ENCODE peak calls at places on chromosomes 11 and 22, in seven cellular contexts. B is PC-3, K is WTC11, X is body of pancreas, Z is natural killer cell, I is MM.1S, A is left lung. H is an unnamed sample.
A peak's percentile ranks its signal among the peaks of the same experiment; 100 is the strongest.

GRCh38 chr11:72293391-72293790 is 49.4 kb upstream of the PHOX2A start:
- DNase-seq in B (no peak), K (no peak), X (no peak), Z (no peak), I (no peak), A (no peak), H (no peak)

GRCh38 chr22:30253205-30253852 is 6.8 kb upstream of the LIF start:
- DNase-seq in B (peak; percentile 83), K (no peak), X (peak; percentile 72), Z (no peak), I (no peak), A (peak; percentile 85), H (peak; percentile 67)

GRCh38 chr11:129225190-129225589 is 33.1 kb upstream of the ARHGAP32 start:
- DNase-seq in B (peak; percentile 84), K (no peak), X (no peak), Z (no peak), I (no peak), A (no peak), H (no peak)

GRCh38 chr11:64712430-64713030 is 10.5 kb downstream of the NRXN2 start:
- DNase-seq in B (no peak), K (no peak), X (no peak), Z (no peak), I (no peak), A (no peak), H (no peak)

GRCh38 chr11:94880216-94880615 is 93.1 kb downstream of the CWC15 start:
- DNase-seq in B (peak; percentile 99), K (no peak), X (no peak), Z (no peak), I (no peak), A (no peak), H (no peak)

GRCh38 chr11:13108416-13108815 is 99.3 kb downstream of the RASSF10 start:
- DNase-seq in B (peak; percentile 17), K (no peak), X (no peak), Z (no peak), I (no peak), A (no peak), H (no peak)

GRCh38 chr22:22424210-22424800 is 84.2 kb downstream of the ZNF280B start:
- DNase-seq in B (no peak), K (peak; percentile 54), X (no peak), Z (no peak), I (no peak), A (no peak), H (no peak)

GRCh38 chr22:50186789-50187523 is 1.2 kb downstream of the TRABD start:
- DNase-seq in B (peak; percentile 33), K (no peak), X (no peak), Z (no peak), I (peak; percentile 64), A (peak; percentile 84), H (no peak)

GRCh38 chr11:65584723-65585171 is 8.9 kb downstream of the EHBP1L1 start:
- DNase-seq in B (no peak), K (peak; percentile 63), X (peak; percentile 48), Z (no peak), I (no peak), A (no peak), H (no peak)

GRCh38 chr11:797300-798092 is 585 bp downstream of the SLC25A22 start:
- DNase-seq in B (peak; percentile 55), K (peak; percentile 72), X (peak; percentile 76), Z (peak; percentile 77), I (peak; percentile 78), A (peak; percentile 91), H (peak; percentile 89)

GRCh38 chr11:26930518-26931247 is 63.2 kb upstream of the FIBIN start:
- DNase-seq in B (no peak), K (no peak), X (no peak), Z (no peak), I (no peak), A (no peak), H (no peak)

GRCh38 chr11:44463751-44464150 is 101.7 kb upstream of the CD82 start:
- DNase-seq in B (no peak), K (no peak), X (no peak), Z (no peak), I (no peak), A (no peak), H (no peak)

GRCh38 chr11:64959498-64959897 is 12.4 kb downstream of the MAJIN start:
- DNase-seq in B (peak; percentile 34), K (no peak), X (no peak), Z (no peak), I (no peak), A (no peak), H (no peak)

GRCh38 chr22:49052023-49052538 is 775.6 kb downstream of the BRD1 start:
- DNase-seq in B (no peak), K (no peak), X (peak; percentile 47), Z (peak; percentile 42), I (no peak), A (no peak), H (no peak)

GRCh38 chr11:27055065-27055682 is 14.6 kb downstream of the BBOX1 start:
- DNase-seq in B (peak; percentile 68), K (no peak), X (no peak), Z (no peak), I (no peak), A (no peak), H (no peak)

GRCh38 chr22:47013861-47014635 is 251.6 kb downstream of the TBC1D22A start:
- DNase-seq in B (no peak), K (no peak), X (no peak), Z (no peak), I (no peak), A (peak; percentile 43), H (no peak)

GRCh38 chr11:86617502-86617901 is 54.9 kb downstream of the ME3 start:
- DNase-seq in B (no peak), K (no peak), X (no peak), Z (no peak), I (no peak), A (no peak), H (no peak)

GRCh38 chr11:84564180-84564866 is 1062.8 kb downstream of the DLG2 start:
- DNase-seq in B (peak; percentile 88), K (peak; percentile 44), X (peak; percentile 73), Z (no peak), I (peak; percentile 44), A (no peak), H (peak; percentile 16)

DNA sequence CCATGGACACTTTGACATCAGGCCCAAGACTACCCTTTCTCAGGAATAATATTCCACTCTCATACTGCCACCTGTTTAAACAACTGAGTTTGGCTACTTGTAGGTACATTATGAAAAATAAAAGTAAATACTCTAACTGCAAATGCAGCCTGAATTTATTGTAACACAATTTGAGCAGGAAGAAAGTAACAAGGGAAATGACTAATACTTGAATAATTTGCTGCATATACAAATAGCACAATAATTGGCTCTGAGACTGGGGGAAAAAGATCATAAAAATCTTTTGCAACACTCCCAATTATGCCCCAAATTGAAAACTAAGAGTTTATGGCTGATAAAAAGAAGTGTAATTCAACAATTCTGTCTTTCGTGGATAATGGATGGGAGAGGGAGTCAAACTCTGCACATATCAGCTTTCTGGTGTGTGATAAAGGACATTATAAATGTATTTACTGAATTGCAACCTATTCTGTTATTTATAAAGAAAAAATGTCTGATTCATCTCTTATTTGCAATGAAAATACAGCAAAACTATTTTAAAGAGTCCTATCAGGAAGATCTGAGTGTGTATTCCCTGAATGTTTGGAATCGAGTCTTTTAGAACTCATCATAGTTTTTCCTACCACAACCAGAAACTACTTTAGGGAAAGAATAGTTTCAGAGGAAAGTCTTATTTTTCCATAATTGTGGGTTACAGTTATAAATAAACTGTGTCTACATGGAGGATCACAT is 359.0 kb downstream of the JRKL start:
- DNase-seq in B (peak; percentile 88), K (no peak), X (no peak), Z (no peak), I (no peak), A (no peak), H (no peak)
- TF ChIP-seq CTCF in B (no peak), K (no peak), X (no peak), Z (no peak), I (no peak), A (no peak), H (no peak)

DNA sequence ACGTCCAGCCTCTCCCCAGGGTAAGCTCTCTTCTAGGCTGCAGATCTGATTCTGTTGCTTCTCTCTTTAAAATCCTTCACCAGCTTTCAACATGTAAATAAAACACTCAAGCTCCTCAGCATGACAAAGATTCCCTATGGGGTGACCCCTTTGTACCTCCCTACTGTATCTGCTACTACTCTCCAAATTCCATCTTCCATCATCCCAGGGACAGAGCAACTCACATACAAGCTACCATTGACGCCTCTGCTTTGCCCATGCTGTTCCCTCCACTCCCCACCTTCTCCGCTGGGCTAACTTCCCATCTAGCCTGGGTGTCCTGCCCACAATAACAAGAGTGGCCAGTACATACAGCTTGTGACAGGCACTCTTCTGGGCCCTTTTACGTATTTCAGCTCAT is 207.5 kb upstream of the ZBED5 start:
- DNase-seq in B (no peak), K (no peak), X (no peak), Z (no peak), I (no peak), A (no peak), H (no peak)
- TF ChIP-seq CTCF in B (no peak), K (no peak), X (no peak), Z (no peak), I (no peak), A (no peak), H (no peak)

GRCh38 chr22:17268501-17269223 is 49.4 kb upstream of the ADA2 start:
- DNase-seq in B (no peak), K (no peak), X (no peak), Z (no peak), I (no peak), A (no peak), H (peak; percentile 59)
- TF ChIP-seq CTCF in B (no peak), K (peak; percentile 48), X (no peak), Z (no peak), I (peak; percentile 41), A (peak; percentile 12), H (peak; percentile 11)

DNA sequence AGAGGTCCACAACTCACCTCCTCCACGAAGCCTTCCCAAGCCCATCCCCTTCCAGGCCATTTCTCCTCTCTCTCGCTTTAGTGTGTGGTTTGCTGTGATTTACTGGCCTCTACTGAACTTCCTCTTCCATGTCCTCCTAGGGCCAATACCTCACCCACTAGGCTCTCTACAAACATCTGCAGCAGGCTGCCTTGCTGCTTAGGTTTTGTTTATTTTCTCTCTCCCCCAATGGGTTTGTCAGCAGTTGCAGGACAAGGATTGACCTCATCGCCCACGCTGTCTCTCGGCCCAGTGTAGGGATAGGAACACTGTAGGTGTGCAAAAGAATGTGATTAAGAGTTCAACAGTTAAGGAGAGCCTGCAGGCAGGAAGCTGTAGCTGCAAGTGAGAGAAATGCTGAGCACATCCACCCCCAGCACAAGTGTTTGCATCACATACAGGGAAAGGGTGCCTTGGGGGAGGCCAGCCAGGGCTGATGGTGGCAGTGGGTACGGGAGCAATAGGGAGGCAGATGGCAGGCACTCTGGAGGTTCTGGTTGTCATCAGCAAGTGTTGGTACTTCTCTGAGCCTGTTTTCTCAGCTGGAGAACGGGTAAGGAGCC is 1.4 kb downstream of the PC start:
- DNase-seq in B (no peak), K (no peak), X (no peak), Z (no peak), I (no peak), A (peak; percentile 47), H (no peak)
- TF ChIP-seq CTCF in B (no peak), K (no peak), X (no peak), Z (no peak), I (no peak), A (no peak), H (no peak)

GRCh38 chr11:6269994-6270393 is 10.4 kb downstream of the CCKBR start:
- DNase-seq in B (no peak), K (peak; percentile 59), X (no peak), Z (no peak), I (no peak), A (peak; percentile 82), H (no peak)
- TF ChIP-seq CTCF in B (no peak), K (peak; percentile 60), X (no peak), Z (no peak), I (no peak), A (no peak), H (no peak)

H was measured in GM13976.